ENCODE peak calls at places on chromosome 22, in five cellular contexts. U is activated naive CD4-positive, alpha-beta T cell treated with anti-CD3 and anti-CD28 coated beads, Interleukin-2, amount 50 U/mL, for 72 hours; K is NCI-H2081; I is activated T-cell treated with anti-CD3 and anti-CD28 coated beads for 24 hours; R is NCI-H1092. J is an unnamed sample.

GRCh38 chr22:47213571-47214230 is 451.3 kb downstream of the TBC1D22A start:
- DNase-seq in U (peak), K (no peak), I (peak), R (no peak), J (no peak)

GRCh38 chr22:21612858-21613257 is 17.0 kb downstream of the YDJC start:
- DNase-seq in U (no peak), K (no peak), I (no peak), R (no peak), J (no peak)

GRCh38 chr22:39559456-39560105 is 11.0 kb upstream of the CACNA1I start:
- DNase-seq in U (no peak), K (no peak), I (no peak), R (no peak), J (no peak)

GRCh38 chr22:33828302-33828701 is 92.0 kb downstream of the LARGE1 start:
- DNase-seq in U (no peak), K (no peak), I (no peak), R (no peak), J (no peak)

GRCh38 chr22:37290737-37291136 is 8.4 kb downstream of the CYTH4 start:
- DNase-seq in U (no peak), K (no peak), I (no peak), R (no peak), J (no peak)

GRCh38 chr22:46827072-46827780 is 64.8 kb downstream of the TBC1D22A start:
- DNase-seq in U (no peak), K (no peak), I (no peak), R (no peak), J (no peak)

GRCh38 chr22:34608716-34609115 is 457.2 kb upstream of the ISX start:
- DNase-seq in U (no peak), K (no peak), I (no peak), R (no peak), J (no peak)

GRCh38 chr22:28440517-28441366 is 238.9 kb downstream of the TTC28 start:
- DNase-seq in U (no peak), K (no peak), I (no peak), R (no peak), J (no peak)

GRCh38 chr22:43176090-43176489 is 10.8 kb downstream of the TTLL12 start:
- DNase-seq in U (no peak), K (no peak), I (no peak), R (no peak), J (no peak)

GRCh38 chr22:24744638-24745037 is 29.9 kb downstream of the PIWIL3 start:
- DNase-seq in U (no peak), K (no peak), I (no peak), R (no peak), J (no peak)

GRCh38 chr22:32644252-32645100 is 157.0 kb upstream of the TIMP3 start:
- DNase-seq in U (no peak), K (no peak), I (peak), R (no peak), J (no peak)

GRCh38 chr22:19691721-19692341 is 22.5 kb upstream of the SEPTIN5 start:
- DNase-seq in U (no peak), K (no peak), I (no peak), R (no peak), J (no peak)

GRCh38 chr22:20442485-20443284 is 5.1 kb upstream of the SCARF2 start:
- DNase-seq in U (no peak), K (no peak), I (no peak), R (no peak), J (no peak)

GRCh38 chr22:40521046-40521445 is 115.5 kb downstream of the MRTFA start:
- DNase-seq in U (no peak), K (no peak), I (no peak), R (no peak), J (no peak)

GRCh38 chr22:45885941-45886395 is 91.0 kb downstream of the WNT7B start:
- DNase-seq in U (no peak), K (no peak), I (no peak), R (no peak), J (no peak)

GRCh38 chr22:37983860-37984791 is at the start of gene SOX10:
- DNase-seq in U (no peak), K (no peak), I (no peak), R (no peak), J (no peak)

GRCh38 chr22:41917906-41918791 is 3.3 kb upstream of the SHISA8 start:
- DNase-seq in U (no peak), K (no peak), I (no peak), R (peak), J (no peak)

GRCh38 chr22:49349841-49350381 is 477.8 kb downstream of the BRD1 start:
- DNase-seq in U (no peak), K (no peak), I (no peak), R (no peak), J (no peak)